ENCODE peak calls at places on chromosomes 2 and 18, in eight cellular contexts. G is naive B cell, S is NCI-H1092 treated with DMSO at 0.1 percent for 48 hours, L is ureter, T is germinal center, I is hippocampal formation, E is GM03348, V is GM23248. A is an unnamed sample.

GRCh38 chr2:95042472-95043271 is 17.2 kb downstream of the MAL start:
- DNase-seq in G (no peak), S (no peak), L (no peak), T (no peak), I (no peak), E (no peak), V (no peak), A (no peak)

GRCh38 chr2:211373203-211373602 is 816.8 kb downstream of the CPS1 start:
- DNase-seq in G (no peak), S (no peak), L (no peak), T (no peak), I (no peak), E (no peak), V (no peak), A (no peak)

GRCh38 chr2:113124181-113124961 is 3.0 kb upstream of the IL1RN start:
- DNase-seq in G (no peak), S (no peak), L (no peak), T (no peak), I (no peak), E (peak), V (peak), A (peak)

GRCh38 chr2:82998770-82999169 is 1460.3 kb downstream of the SUCLG1 start:
- DNase-seq in G (no peak), S (no peak), L (no peak), T (no peak), I (no peak), E (no peak), V (no peak), A (no peak)

GRCh38 chr18:78561757-78562445 is 417.7 kb upstream of the SALL3 start:
- DNase-seq in G (no peak), S (no peak), L (peak), T (no peak), I (peak), E (no peak), V (no peak), A (no peak)

GRCh38 chr2:61193670-61194561 is 31.9 kb downstream of the C2orf74 start:
- DNase-seq in G (no peak), S (no peak), L (no peak), T (no peak), I (no peak), E (no peak), V (peak), A (no peak)

GRCh38 chr2:206031162-206031784 is 54.7 kb downstream of the INO80D start:
- DNase-seq in G (no peak), S (no peak), L (no peak), T (no peak), I (no peak), E (peak), V (peak), A (no peak)

GRCh38 chr2:62056341-62056740 is 139.6 kb upstream of the B3GNT2 start:
- DNase-seq in G (no peak), S (no peak), L (no peak), T (no peak), I (no peak), E (no peak), V (no peak), A (no peak)

GRCh38 chr2:69280017-69280671 is 106.9 kb downstream of the GFPT1 start:
- DNase-seq in G (no peak), S (no peak), L (no peak), T (no peak), I (no peak), E (peak), V (peak), A (peak)

GRCh38 chr2:175152242-175152641 is 15.8 kb downstream of the ATF2 start:
- DNase-seq in G (no peak), S (no peak), L (no peak), T (no peak), I (no peak), E (no peak), V (no peak), A (no peak)

GRCh38 chr18:21112140-21112473 is 494 bp upstream of the ROCK1 start:
- DNase-seq in G (no peak), S (no peak), L (no peak), T (no peak), I (no peak), E (peak), V (peak), A (no peak)

GRCh38 chr2:123768233-123768632 is 256.9 kb upstream of the CNTNAP5 start:
- DNase-seq in G (no peak), S (no peak), L (no peak), T (no peak), I (no peak), E (no peak), V (no peak), A (no peak)

GRCh38 chr18:227902-228301 is 39.9 kb downstream of the THOC1 start:
- DNase-seq in G (no peak), S (no peak), L (no peak), T (no peak), I (no peak), E (no peak), V (no peak), A (no peak)

GRCh38 chr18:31684279-31685096 is at the start of gene B4GALT6:
- DNase-seq in G (peak), S (peak), L (no peak), T (peak), I (no peak), E (peak), V (peak), A (peak)

GRCh38 chr2:235979753-235980459 is 188.3 kb downstream of the GBX2 start:
- DNase-seq in G (no peak), S (peak), L (no peak), T (no peak), I (no peak), E (no peak), V (no peak), A (no peak)

GRCh38 chr2:132670104-132670960 is at the start of gene LYPD1:
- DNase-seq in G (no peak), S (peak), L (no peak), T (no peak), I (peak), E (peak), V (peak), A (peak)

GRCh38 chr2:234286118-234286598 is 210.7 kb downstream of the ARL4C start:
- DNase-seq in G (no peak), S (no peak), L (no peak), T (no peak), I (no peak), E (no peak), V (no peak), A (no peak)

GRCh38 chr18:55090566-55091187 is 131.4 kb upstream of the CCDC68 start:
- DNase-seq in G (no peak), S (no peak), L (no peak), T (no peak), I (no peak), E (no peak), V (no peak), A (no peak)

GRCh38 chr2:158099716-158100115 is 2.0 kb upstream of the UPP2 start:
- DNase-seq in G (no peak), S (no peak), L (no peak), T (no peak), I (no peak), E (no peak), V (peak), A (no peak)

GRCh38 chr18:616380-616995 is 19.7 kb downstream of the CLUL1 start:
- DNase-seq in G (no peak), S (peak), L (no peak), T (peak), I (no peak), E (peak), V (peak), A (peak)

GRCh38 chr2:201420442-201421113 is 30.7 kb downstream of the TRAK2 start:
- DNase-seq in G (no peak), S (no peak), L (no peak), T (no peak), I (no peak), E (peak), V (peak), A (peak)

GRCh38 chr18:63438181-63438580 is 15.9 kb upstream of the VPS4B start:
- DNase-seq in G (no peak), S (no peak), L (no peak), T (no peak), I (no peak), E (peak), V (peak), A (no peak)

GRCh38 chr18:67597759-67598158 is 81.2 kb upstream of the DSEL start:
- DNase-seq in G (no peak), S (no peak), L (no peak), T (no peak), I (no peak), E (no peak), V (no peak), A (no peak)

GRCh38 chr18:49016648-49017539 is 66.1 kb upstream of the SMAD7 start:
- DNase-seq in G (no peak), S (no peak), L (peak), T (no peak), I (no peak), E (peak), V (peak), A (peak)

GRCh38 chr2:1817256-1818127 is 73.2 kb upstream of the PXDN start:
- DNase-seq in G (peak), S (no peak), L (peak), T (peak), I (peak), E (peak), V (peak), A (peak)

GRCh38 chr2:234533631-234534030 is 36.8 kb upstream of the ARL4C start:
- DNase-seq in G (no peak), S (peak), L (no peak), T (no peak), I (no peak), E (no peak), V (no peak), A (no peak)

GRCh38 chr2:121778736-121779487 is 23.5 kb downstream of the TSN start:
- DNase-seq in G (no peak), S (no peak), L (no peak), T (no peak), I (no peak), E (no peak), V (no peak), A (no peak)

GRCh38 chr18:32730620-32731021 is 42.2 kb downstream of the KLHL14 start:
- DNase-seq in G (peak), S (peak), L (no peak), T (peak), I (no peak), E (peak), V (peak), A (peak)

GRCh38 chr2:215752436-215752835 is 260.9 kb downstream of the MREG start:
- DNase-seq in G (no peak), S (no peak), L (no peak), T (no peak), I (no peak), E (no peak), V (no peak), A (no peak)

GRCh38 chr2:186346216-186346615 is 139.8 kb upstream of the ZC3H15 start:
- DNase-seq in G (no peak), S (no peak), L (no peak), T (no peak), I (no peak), E (no peak), V (no peak), A (no peak)

GRCh38 chr2:213188971-213189899 is 37.8 kb upstream of the IKZF2 start:
- DNase-seq in G (no peak), S (no peak), L (no peak), T (no peak), I (no peak), E (peak), V (peak), A (peak)

GRCh38 chr2:127884436-127884835 is 1.3 kb downstream of the AMMECR1L start:
- DNase-seq in G (no peak), S (no peak), L (no peak), T (no peak), I (no peak), E (peak), V (peak), A (peak)

GRCh38 chr2:42636956-42637355 is 68.5 kb downstream of the MTA3 start:
- DNase-seq in G (no peak), S (no peak), L (no peak), T (no peak), I (no peak), E (no peak), V (no peak), A (no peak)